ENCODE peak calls at places on chromosome 4, in four cellular contexts. X is anterior cingulate cortex, M is A172, D is aorta. S is an unnamed sample.

GRCh38 chr4:64158648-64159326 is 250.5 kb downstream of the TECRL start:
- DNase-seq in D (peak), M (peak), X (peak), S (no peak)

GRCh38 chr4:118557298-118557851 is 127.8 kb upstream of the METTL14 start:
- DNase-seq in M (peak), D (no peak), X (no peak), S (no peak)

GRCh38 chr4:183426507-183426906 is 17.9 kb upstream of the CDKN2AIP start:
- DNase-seq in X (no peak), M (no peak), D (no peak), S (no peak)

GRCh38 chr4:2791518-2792395 is 1.1 kb upstream of the SH3BP2 start:
- DNase-seq in M (no peak), X (no peak), D (peak), S (peak)

GRCh38 chr4:63430105-63430504 is 979.1 kb downstream of the TECRL start:
- DNase-seq in M (peak), X (no peak), D (no peak), S (no peak)

GRCh38 chr4:169940460-169940859 is 85.7 kb downstream of the MFAP3L start:
- DNase-seq in D (no peak), M (no peak), X (no peak), S (no peak)

GRCh38 chr4:24666316-24666715 is 82.0 kb upstream of the DHX15 start:
- DNase-seq in M (no peak), X (no peak), D (no peak), S (no peak)

GRCh38 chr4:8818063-8818881 is 53.4 kb downstream of the HMX1 start:
- DNase-seq in X (no peak), D (no peak), M (no peak), S (no peak)

GRCh38 chr4:177696438-177696966 is 254.3 kb upstream of the AGA start:
- DNase-seq in D (no peak), X (no peak), M (peak), S (no peak)

GRCh38 chr4:121062466-121062975 is 9.8 kb downstream of the NDNF start:
- DNase-seq in D (no peak), X (no peak), M (no peak), S (no peak)

GRCh38 chr4:99945718-99946345 is 586 bp downstream of the DNAJB14 start:
- DNase-seq in X (no peak), D (no peak), M (peak), S (no peak)

GRCh38 chr4:48654015-48654664 is 125.9 kb downstream of the FRYL start:
- DNase-seq in D (no peak), M (no peak), X (no peak), S (no peak)

GRCh38 chr4:24793219-24794005 is 2.0 kb upstream of the SOD3 start:
- DNase-seq in X (no peak), D (no peak), M (peak), S (no peak)

GRCh38 chr4:5511791-5512190 is 196.6 kb downstream of the EVC2 start:
- DNase-seq in D (no peak), X (no peak), M (no peak), S (no peak)

GRCh38 chr4:41887821-41888699 is 47.2 kb upstream of the TMEM33 start:
- DNase-seq in D (no peak), X (no peak), M (peak), S (peak)

GRCh38 chr4:95889662-95890061 is 49.8 kb downstream of the PDHA2 start:
- DNase-seq in X (no peak), D (no peak), M (peak), S (no peak)

GRCh38 chr4:992297-993110 is 700 bp downstream of the SLC26A1 start:
- DNase-seq in X (no peak), D (no peak), M (peak), S (no peak)

GRCh38 chr4:57071340-57071739 is 38.8 kb downstream of the IGFBP7 start:
- DNase-seq in D (no peak), X (no peak), M (no peak), S (peak)

GRCh38 chr4:128379860-128380259 is 92.2 kb upstream of the PGRMC2 start:
- DNase-seq in X (no peak), D (peak), M (peak), S (peak)

S was measured in psoas muscle.